ENCODE peak calls at places on chromosome 22, in nine cellular contexts. R is stomach; C is CD4-positive, CD25-positive, alpha-beta regulatory T cell; T is adrenal gland; U is activated naive CD4-positive, alpha-beta T cell; J is OCI-LY7; H is stimulated activated CD4-positive, alpha-beta T cell treated with anti-CD3 and anti-CD28 coated beads, TNF-alpha, amount 100 ng/mL, for 1 hour; I is EL; A is neural crest cell. K is an unnamed sample.

GRCh38 chr22:49574861-49575702 is 252.6 kb downstream of the BRD1 start:
- DNase-seq in T (no peak), J (no peak), I (no peak), H (no peak), A (no peak), C (no peak), U (no peak), R (peak), K (no peak)

GRCh38 chr22:30990675-30991074 is 21.6 kb downstream of the TUG1 start:
- DNase-seq in U (no peak), I (no peak), J (no peak), R (no peak), C (no peak), H (no peak), A (no peak), T (no peak), K (no peak)

GRCh38 chr22:21928048-21928447 is 24.6 kb downstream of the PPM1F start:
- DNase-seq in A (no peak), C (no peak), I (no peak), R (no peak), T (peak), H (no peak), J (no peak), U (no peak), K (no peak)

GRCh38 chr22:42862045-42862734 is 5.1 kb upstream of the ARFGAP3 start:
- DNase-seq in H (no peak), R (no peak), U (no peak), T (no peak), A (no peak), C (no peak), I (peak), J (no peak), K (no peak)

GRCh38 chr22:33650244-33650643 is 270.0 kb downstream of the LARGE1 start:
- DNase-seq in A (no peak), T (no peak), R (no peak), H (no peak), U (no peak), C (no peak), J (no peak), I (no peak), K (no peak)

GRCh38 chr22:39215070-39215396 is 29.7 kb downstream of the PDGFB start:
- DNase-seq in J (no peak), H (no peak), T (no peak), R (no peak), C (no peak), U (no peak), I (no peak), A (no peak), K (peak)

GRCh38 chr22:23047265-23047664 is 23.1 kb upstream of the GNAZ start:
- DNase-seq in A (no peak), H (no peak), J (no peak), C (no peak), R (peak), I (no peak), U (no peak), T (no peak), K (no peak)

GRCh38 chr22:39296535-39296934 is 22.9 kb downstream of the RPL3 start:
- DNase-seq in I (no peak), J (no peak), T (no peak), U (no peak), H (no peak), R (no peak), A (no peak), C (no peak), K (no peak)

GRCh38 chr22:49965291-49966040 is 4.9 kb downstream of the PIM3 start:
- DNase-seq in C (no peak), R (peak), I (no peak), J (no peak), U (no peak), T (peak), H (no peak), A (no peak), K (peak)

GRCh38 chr22:45231293-45231692 is 9.4 kb downstream of the KIAA0930 start:
- DNase-seq in C (no peak), J (no peak), U (no peak), R (no peak), I (no peak), A (no peak), H (no peak), T (no peak), K (no peak)

GRCh38 chr22:38239101-38239761 is 33.6 kb downstream of the TMEM184B start:
- DNase-seq in T (peak), A (no peak), J (no peak), R (no peak), H (no peak), C (no peak), U (no peak), I (peak), K (no peak)

GRCh38 chr22:30872282-30873041 is 96.1 kb downstream of the MORC2 start:
- DNase-seq in U (no peak), T (no peak), R (no peak), H (no peak), J (no peak), C (no peak), A (no peak), I (no peak), K (peak)

GRCh38 chr22:30414525-30415047 is 11.0 kb upstream of the MTFP1 start:
- DNase-seq in U (no peak), T (no peak), C (no peak), I (no peak), A (no peak), H (no peak), R (no peak), J (no peak), K (no peak)

GRCh38 chr22:25942989-25943411 is 201.0 kb downstream of the MYO18B start:
- DNase-seq in J (no peak), C (no peak), I (no peak), U (no peak), T (peak), A (no peak), R (no peak), H (no peak), K (no peak)

GRCh38 chr22:50714150-50714549 is 23.9 kb upstream of the ACR start:
- DNase-seq in C (no peak), T (no peak), U (no peak), I (no peak), A (no peak), J (no peak), R (no peak), H (no peak), K (no peak)

GRCh38 chr22:48896766-48897637 is 930.7 kb downstream of the BRD1 start:
- DNase-seq in T (no peak), J (no peak), R (peak), U (no peak), I (no peak), A (no peak), C (no peak), H (no peak), K (no peak)

GRCh38 chr22:46589871-46590271 is 30.3 kb upstream of the GRAMD4 start:
- DNase-seq in H (no peak), J (no peak), T (no peak), I (no peak), C (no peak), U (no peak), R (no peak), A (no peak), K (no peak)

GRCh38 chr22:26903030-26903856 is 245.9 kb downstream of the MIAT start:
- DNase-seq in C (no peak), J (peak), H (no peak), T (no peak), A (peak), R (no peak), I (no peak), U (no peak), K (no peak)

GRCh38 chr22:45572444-45572843 is 69.8 kb downstream of the FBLN1 start:
- DNase-seq in U (no peak), A (no peak), H (no peak), C (no peak), T (no peak), R (no peak), I (no peak), J (no peak), K (peak)

GRCh38 chr22:20867179-20868099 is 8.6 kb downstream of the SNAP29 start:
- DNase-seq in H (no peak), C (peak), R (peak), I (no peak), J (peak), T (peak), U (no peak), A (no peak), K (no peak)

GRCh38 chr22:46073683-46074504 is 76.4 kb upstream of the PPARA start:
- DNase-seq in I (peak), U (no peak), C (no peak), J (no peak), A (no peak), H (no peak), T (peak), R (peak), K (no peak)

GRCh38 chr22:40855104-40855959 is 1.1 kb downstream of the ST13 start:
- DNase-seq in C (no peak), T (peak), R (no peak), A (no peak), J (no peak), I (peak), H (no peak), U (no peak), K (peak)

GRCh38 chr22:41498322-41498721 is 29.4 kb downstream of the ACO2 start:
- DNase-seq in J (no peak), U (no peak), T (no peak), R (no peak), A (no peak), C (no peak), I (no peak), H (no peak), K (no peak)

GRCh38 chr22:50609599-50609998 is 9.0 kb downstream of the MAPK8IP2 start:
- DNase-seq in C (no peak), T (no peak), A (no peak), H (no peak), R (no peak), I (no peak), J (no peak), U (no peak), K (no peak)

GRCh38 chr22:37982151-37982838 is 2.1 kb downstream of the SOX10 start:
- DNase-seq in H (no peak), C (no peak), U (no peak), J (no peak), T (no peak), R (no peak), I (no peak), A (no peak), K (no peak)

GRCh38 chr22:43293661-43294392 is 49.3 kb downstream of the SCUBE1 start:
- DNase-seq in T (peak), U (no peak), C (no peak), R (peak), H (no peak), I (peak), A (no peak), J (no peak), K (peak)

GRCh38 chr22:28222066-28222465 is 303.0 kb upstream of the PITPNB start:
- DNase-seq in U (no peak), C (no peak), T (no peak), I (no peak), R (no peak), A (no peak), J (no peak), H (no peak), K (no peak)

GRCh38 chr22:39348909-39349505 is 784 bp upstream of the SYNGR1 start:
- DNase-seq in A (no peak), H (no peak), T (peak), U (no peak), C (no peak), I (no peak), J (no peak), R (no peak), K (no peak)

GRCh38 chr22:32478994-32479393 is 4.4 kb downstream of the FBXO7 start:
- DNase-seq in R (no peak), J (no peak), A (no peak), H (no peak), C (no peak), I (peak), U (no peak), T (peak), K (no peak)

GRCh38 chr22:17471901-17472566 is 91.3 kb upstream of the SLC25A18 start:
- DNase-seq in R (no peak), T (no peak), J (no peak), U (no peak), I (peak), H (no peak), A (no peak), C (no peak), K (no peak)

GRCh38 chr22:26579331-26579886 is 10.5 kb downstream of the TPST2 start:
- DNase-seq in T (no peak), A (no peak), C (peak), H (peak), I (no peak), R (peak), J (peak), U (no peak), K (no peak)

GRCh38 chr22:47647181-47647580 is 884.7 kb downstream of the TBC1D22A start:
- DNase-seq in J (no peak), R (no peak), A (no peak), U (no peak), T (no peak), H (no peak), C (no peak), I (no peak), K (no peak)

GRCh38 chr22:46574993-46575914 is 37.8 kb upstream of the CELSR1 start:
- DNase-seq in H (no peak), I (no peak), C (no peak), U (no peak), R (peak), T (peak), A (no peak), J (no peak), K (no peak)

GRCh38 chr22:46417268-46417580 is 81.7 kb downstream of the TRMU start:
- DNase-seq in C (no peak), T (no peak), I (no peak), H (no peak), R (no peak), A (no peak), U (no peak), J (no peak), K (no peak)

GRCh38 chr22:24845036-24845918 is 39.3 kb downstream of the SGSM1 start:
- DNase-seq in C (no peak), T (peak), A (no peak), J (no peak), U (no peak), R (no peak), H (no peak), I (peak), K (no peak)

GRCh38 chr22:19147193-19147780 is 2.8 kb downstream of the GSC2 start:
- DNase-seq in A (no peak), J (no peak), U (no peak), H (no peak), C (no peak), I (no peak), T (no peak), R (no peak), K (no peak)

GRCh38 chr22:19876941-19877625 is 22.4 kb upstream of the GNB1L start:
- DNase-seq in I (no peak), C (no peak), H (no peak), U (no peak), J (no peak), A (no peak), T (peak), R (no peak), K (no peak)

GRCh38 chr22:26452236-26453016 is 23.4 kb downstream of the ASPHD2 start:
- DNase-seq in J (no peak), R (peak), I (no peak), T (no peak), A (no peak), C (no peak), U (no peak), H (no peak), K (no peak)

K was measured in lower leg skin.